ENCODE peak calls at places on chromosomes 6 and 20, in five cellular contexts. L, T, B, W and M are unnamed samples.

GRCh38 chr6:158416841-158417759 is 104.8 kb downstream of the TULP4 start:
- DNase-seq in L (no peak), T (peak; percentile 18), B (no peak), W (no peak), M (no peak)

GRCh38 chr6:145656128-145656527 is 79.2 kb downstream of the EPM2A start:
- DNase-seq in L (no peak), T (no peak), B (no peak), W (no peak), M (no peak)

GRCh38 chr6:142631517-142632385 is 313.2 kb downstream of the HIVEP2 start:
- DNase-seq in L (no peak), T (no peak), B (no peak), W (no peak), M (no peak)

GRCh38 chr20:46970937-46971630 is 76.4 kb downstream of the EYA2 start:
- DNase-seq in L (peak; percentile 66), T (peak; percentile 70), B (no peak), W (peak; percentile 87), M (peak; percentile 99)

GRCh38 chr6:125095501-125096301 is 57.9 kb upstream of the TPD52L1 start:
- DNase-seq in L (no peak), T (peak; percentile 51), B (no peak), W (no peak), M (no peak)

GRCh38 chr6:34560366-34561226 is 4.5 kb upstream of the SPDEF start:
- DNase-seq in L (no peak), T (peak; percentile 76), B (no peak), W (no peak), M (peak; percentile 62)

GRCh38 chr20:53364617-53365016 is 229.0 kb downstream of the ZNF217 start:
- DNase-seq in L (no peak), T (no peak), B (no peak), W (no peak), M (no peak)

GRCh38 chr6:166707045-166707444 is 80.0 kb upstream of the RPS6KA2 start:
- DNase-seq in L (peak; percentile 30), T (peak; percentile 24), B (peak; percentile 81), W (peak; percentile 82), M (peak; percentile 65)

GRCh38 chr6:90765895-90766294 is 179.0 kb upstream of the MAP3K7 start:
- DNase-seq in L (no peak), T (no peak), B (no peak), W (no peak), M (no peak)

GRCh38 chr20:34575756-34576155 is 17.2 kb downstream of the MAP1LC3A start:
- DNase-seq in L (no peak), T (no peak), B (no peak), W (no peak), M (no peak)

GRCh38 chr6:154909821-154910220 is 85.3 kb upstream of the TIAM2 start:
- DNase-seq in L (peak; percentile 48), T (no peak), B (no peak), W (no peak), M (no peak)

GRCh38 chr6:85388531-85388930 is 61.4 kb upstream of the NT5E start:
- DNase-seq in L (no peak), T (no peak), B (no peak), W (no peak), M (no peak)

GRCh38 chr6:105319331-105319730 is 83.6 kb downstream of the PREP start:
- DNase-seq in L (no peak), T (no peak), B (no peak), W (no peak), M (no peak)

DNA sequence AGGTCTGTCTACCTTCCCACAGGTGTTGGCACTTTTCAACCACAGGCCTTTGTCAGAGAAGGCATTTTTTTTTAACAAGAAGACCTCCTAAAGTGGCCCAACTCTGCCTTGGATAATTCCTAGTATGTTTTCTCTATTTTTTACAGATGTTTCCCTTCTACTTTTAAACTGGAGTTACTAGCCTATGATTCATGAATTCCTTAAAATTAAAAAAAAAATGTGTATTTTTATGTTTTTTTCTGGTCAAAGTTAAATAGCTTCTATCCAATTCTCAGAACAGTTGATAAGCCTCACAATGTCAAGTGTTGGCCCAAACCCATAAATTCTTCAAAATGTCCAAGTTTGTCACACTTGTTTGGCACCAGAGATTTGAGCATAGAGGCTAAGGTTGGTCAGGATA is 64.1 kb downstream of the JAG1 start:
- DNase-seq in L (no peak), T (no peak), B (no peak), W (no peak), M (no peak)
- H3K4ac ChIP-seq in L (no peak overlapping the region), T (no peak overlapping the region), B (no peak overlapping the region), W (no peak overlapping the region), M (no peak overlapping the region)

GRCh38 chr20:11926599-11926998 is 8.9 kb downstream of the BTBD3 start:
- DNase-seq in L (no peak), T (no peak), B (no peak), W (no peak), M (no peak)
- H3K4ac ChIP-seq in L (no peak overlapping the region), T (no peak overlapping the region), B (no peak overlapping the region), W (no peak overlapping the region), M (no peak overlapping the region)

DNA sequence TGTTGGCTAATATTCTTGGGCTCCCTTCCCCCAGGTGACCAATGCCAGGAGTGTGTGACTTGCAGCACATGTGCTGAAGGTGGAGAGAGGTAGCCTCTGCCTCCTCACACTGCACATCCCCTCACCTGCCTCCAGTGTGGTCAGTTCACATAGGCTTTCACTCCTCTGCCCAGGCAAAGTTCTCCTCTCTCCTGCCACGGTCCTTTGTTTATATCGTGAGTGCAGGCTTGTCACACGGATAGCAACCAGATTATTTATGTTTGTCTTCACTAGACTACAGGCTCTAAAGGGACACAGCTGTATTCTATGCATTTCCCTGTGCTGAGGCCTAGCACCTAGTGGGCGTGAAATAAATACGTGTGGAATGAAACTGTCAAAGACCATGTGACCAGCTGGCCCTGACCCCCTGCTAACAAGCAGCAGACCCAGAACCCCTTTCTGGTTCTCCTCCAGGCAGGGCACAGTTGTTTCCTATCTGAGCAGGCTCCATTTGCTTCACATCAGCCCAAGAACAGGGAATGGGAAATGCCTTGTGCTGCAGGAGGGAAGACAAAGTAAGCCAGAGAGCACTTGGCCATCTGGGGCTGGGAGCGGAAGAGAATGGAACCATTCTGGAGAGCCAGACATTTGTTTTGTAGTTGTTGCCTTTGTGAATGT is 42.3 kb downstream of the UNC5CL start:
- DNase-seq in L (peak; percentile 31), T (peak; percentile 88), B (no peak), W (peak; percentile 55), M (peak; percentile 92)
- H3K4ac ChIP-seq in L (no peak overlapping the region), T (peak overlapping the region; percentile 22), B (peak overlapping the region; percentile 84), W (no peak overlapping the region), M (peak overlapping the region; percentile 91)

DNA sequence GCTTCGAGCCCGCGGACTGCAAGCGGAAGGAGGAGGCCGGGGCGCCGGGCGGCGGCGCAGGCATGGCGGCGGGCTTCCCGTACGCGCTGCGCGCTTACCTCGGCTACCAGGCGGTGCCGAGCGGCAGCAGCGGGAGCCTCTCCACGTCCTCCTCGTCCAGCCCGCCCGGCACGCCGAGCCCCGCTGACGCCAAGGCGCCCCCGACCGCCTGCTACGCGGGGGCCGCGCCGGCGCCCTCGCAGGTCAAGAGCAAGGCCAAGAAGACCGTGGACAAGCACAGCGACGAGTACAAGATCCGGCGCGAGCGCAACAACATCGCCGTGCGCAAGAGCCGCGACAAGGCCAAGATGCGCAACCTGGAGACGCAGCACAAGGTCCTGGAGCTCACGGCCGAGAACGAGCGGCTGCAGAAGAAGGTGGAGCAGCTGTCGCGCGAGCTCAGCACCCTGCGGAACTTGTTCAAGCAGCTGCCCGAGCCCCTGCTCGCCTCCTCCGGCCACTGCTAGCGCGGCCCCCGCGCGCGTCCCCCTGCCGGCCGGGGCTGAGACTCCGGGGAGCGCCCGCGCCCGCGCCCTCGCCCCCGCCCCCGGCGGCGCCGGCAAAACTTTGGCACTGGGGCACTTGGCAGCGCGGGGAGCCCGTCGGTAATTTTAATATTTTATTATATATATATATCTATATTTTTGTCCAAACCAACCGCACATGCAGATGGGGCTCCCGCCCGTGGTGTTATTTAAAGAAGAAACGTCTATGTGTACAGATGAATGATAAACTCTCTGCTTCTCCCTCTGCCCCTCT is 1.1 kb downstream of the CEBPB start:
- DNase-seq in L (peak; percentile 54), T (peak; percentile 54), B (peak; percentile 76), W (peak; percentile 64), M (peak; percentile 88)
- H3K4ac ChIP-seq in L (no peak overlapping the region), T (peak overlapping the region; percentile 32), B (no peak overlapping the region), W (no peak overlapping the region), M (peak overlapping the region; percentile 93)

DNA sequence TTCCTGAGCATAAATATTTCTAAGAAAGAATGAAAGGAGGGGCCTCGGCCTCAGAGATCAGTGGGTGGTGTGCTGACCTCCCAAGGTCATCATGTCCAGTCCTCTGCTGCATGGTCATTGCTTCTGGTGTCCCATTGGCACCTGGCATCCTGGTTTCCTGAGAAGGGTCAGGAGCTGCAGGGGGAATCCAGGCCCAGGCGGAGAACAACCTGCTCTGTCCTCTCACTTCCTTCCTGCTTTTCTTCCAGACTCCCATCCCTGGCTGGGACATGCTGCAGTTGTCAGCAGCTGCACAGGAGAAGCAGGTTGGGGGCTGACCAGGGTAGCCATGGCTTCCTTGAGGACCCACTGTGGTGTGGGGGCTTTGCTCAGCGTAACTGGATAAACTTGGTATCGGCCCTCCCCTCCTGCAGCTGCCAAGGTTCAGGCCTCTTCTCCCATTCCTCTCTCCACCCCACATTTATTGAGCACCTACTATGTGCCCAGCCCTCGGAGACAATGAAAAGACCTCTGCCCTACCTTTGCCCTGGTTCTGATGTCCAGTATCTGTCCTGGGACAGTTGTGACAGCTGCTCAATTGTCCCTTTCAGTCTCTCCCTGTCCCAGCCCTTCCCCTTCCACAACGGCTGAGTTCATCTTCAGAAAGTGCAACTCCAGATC is 155.2 kb downstream of the CEBPB start:
- DNase-seq in L (no peak), T (no peak), B (no peak), W (no peak), M (no peak)
- H3K4ac ChIP-seq in L (no peak overlapping the region), T (peak overlapping the region; percentile 75), B (no peak overlapping the region), W (no peak overlapping the region), M (no peak overlapping the region)